ENCODE peak calls at places on chromosomes 3 and 15, in five cellular contexts. T, D, N, J and E are unnamed samples.

GRCh38 chr3:43873723-43874122 is 183.0 kb downstream of the ABHD5 start:
- DNase-seq in T (no peak), D (no peak), N (no peak), J (no peak), E (no peak)

GRCh38 chr15:56698268-56698667 is 35.0 kb downstream of the ZNF280D start:
- DNase-seq in T (no peak), D (no peak), N (no peak), J (no peak), E (no peak)

GRCh38 chr3:14216257-14217048 is 37.8 kb downstream of the LSM3 start:
- DNase-seq in T (peak; percentile 76), D (no peak), N (no peak), J (no peak), E (peak; percentile 37)

GRCh38 chr15:99966815-99967214 is 233.6 kb upstream of the LYSMD4 start:
- DNase-seq in T (no peak), D (no peak), N (no peak), J (no peak), E (no peak)

GRCh38 chr3:57126244-57126643 is 38.9 kb downstream of the IL17RD start:
- DNase-seq in T (peak; percentile 42), D (no peak), N (no peak), J (no peak), E (no peak)

GRCh38 chr15:72207576-72208085 is 10.0 kb upstream of the GRAMD2A start:
- DNase-seq in T (no peak), D (no peak), N (no peak), J (no peak), E (no peak)

GRCh38 chr15:68781766-68782588 is 38.7 kb downstream of the ANP32A start:
- DNase-seq in T (no peak), D (no peak), N (no peak), J (peak; percentile 83), E (peak; percentile 72)

GRCh38 chr15:57158589-57158988 is 217.7 kb upstream of the CGNL1 start:
- DNase-seq in T (no peak), D (no peak), N (no peak), J (no peak), E (no peak)

GRCh38 chr3:172201136-172201989 is 162.0 kb downstream of the FNDC3B start:
- DNase-seq in T (no peak), D (peak; percentile 73), N (peak; percentile 65), J (peak; percentile 91), E (peak; percentile 89)

GRCh38 chr15:51284871-51285270 is 53.5 kb downstream of the CYP19A1 start:
- DNase-seq in T (no peak), D (no peak), N (no peak), J (no peak), E (no peak)

GRCh38 chr15:38879909-38880471 is 315.4 kb upstream of the RASGRP1 start:
- DNase-seq in T (no peak), D (no peak), N (no peak), J (no peak), E (peak; percentile 28)

GRCh38 chr3:1969269-1969668 is 129.4 kb upstream of the CNTN4 start:
- DNase-seq in T (no peak), D (no peak), N (no peak), J (no peak), E (no peak)

GRCh38 chr3:74651239-74651638 is 36.8 kb upstream of the CNTN3 start:
- DNase-seq in T (no peak), D (no peak), N (peak; percentile 27), J (no peak), E (no peak)

GRCh38 chr15:50183112-50183794 is 1.3 kb downstream of the SLC27A2 start:
- DNase-seq in T (no peak), D (no peak), N (no peak), J (no peak), E (no peak)

GRCh38 chr3:195075199-195075940 is 195.6 kb downstream of the XXYLT1 start:
- DNase-seq in T (no peak), D (no peak), N (no peak), J (peak; percentile 52), E (peak; percentile 8)

GRCh38 chr3:98779936-98780335 is 16.8 kb downstream of the ST3GAL6 start:
- DNase-seq in T (no peak), D (no peak), N (no peak), J (no peak), E (no peak)

GRCh38 chr3:31743690-31744089 is 211.0 kb downstream of the STT3B start:
- DNase-seq in T (no peak), D (no peak), N (no peak), J (no peak), E (no peak)

GRCh38 chr3:49839193-49839809 is 17.1 kb downstream of the TRAIP start:
- DNase-seq in T (peak; percentile 81), D (peak; percentile 81), N (peak; percentile 91), J (peak; percentile 80), E (peak; percentile 86)

GRCh38 chr3:38746641-38747040 is 69.4 kb downstream of the SCN10A start:
- DNase-seq in T (no peak), D (no peak), N (no peak), J (no peak), E (no peak)

GRCh38 chr3:123286308-123287023 is 84.7 kb downstream of the SEC22A start:
- DNase-seq in T (peak; percentile 90), D (no peak), N (peak; percentile 82), J (no peak), E (no peak)

GRCh38 chr3:40387001-40387894 is at the start of gene ENTPD3:
- DNase-seq in T (peak; percentile 66), D (peak; percentile 64), N (peak; percentile 67), J (peak; percentile 74), E (no peak)

GRCh38 chr3:53250881-53251605 is 4.8 kb downstream of the TKT start:
- DNase-seq in T (no peak), D (no peak), N (no peak), J (no peak), E (no peak)

GRCh38 chr3:195095704-195096036 is 175.3 kb downstream of the XXYLT1 start:
- DNase-seq in T (no peak), D (no peak), N (no peak), J (no peak), E (peak; percentile 5)

GRCh38 chr3:48564022-48564421 is 441 bp upstream of the UCN2 start:
- DNase-seq in T (no peak), D (peak; percentile 28), N (no peak), J (no peak), E (no peak)

GRCh38 chr15:33656090-33656670 is 312.1 kb upstream of the CHRM5 start:
- DNase-seq in T (no peak), D (no peak), N (no peak), J (no peak), E (no peak)

GRCh38 chr15:76647612-76648011 is 257.5 kb downstream of the SCAPER start:
- DNase-seq in T (peak; percentile 6), D (no peak), N (no peak), J (no peak), E (no peak)

GRCh38 chr15:31552482-31553099 is 226.0 kb downstream of the KLF13 start:
- DNase-seq in T (no peak), D (no peak), N (no peak), J (no peak), E (no peak)

GRCh38 chr3:141442914-141443313 is 43.9 kb upstream of the RASA2 start:
- DNase-seq in T (no peak), D (no peak), N (no peak), J (no peak), E (no peak)

GRCh38 chr15:98547741-98548166 is 100.6 kb upstream of the IGF1R start:
- DNase-seq in T (peak; percentile 44), D (no peak), N (peak; percentile 15), J (peak; percentile 73), E (no peak)

GRCh38 chr15:98711810-98712209 is 63.5 kb downstream of the IGF1R start:
- DNase-seq in T (no peak), D (no peak), N (no peak), J (no peak), E (no peak)

GRCh38 chr15:58770519-58770856 is 614 bp upstream of the MINDY2 start:
- DNase-seq in T (no peak), D (no peak), N (peak; percentile 64), J (no peak), E (no peak)

GRCh38 chr3:87350367-87351199 is 74.2 kb upstream of the POU1F1 start:
- DNase-seq in T (peak; percentile 68), D (no peak), N (peak; percentile 75), J (no peak), E (no peak)

GRCh38 chr3:126508539-126508938 is 9.0 kb downstream of the UROC1 start:
- DNase-seq in T (no peak), D (no peak), N (no peak), J (peak; percentile 53), E (no peak)

GRCh38 chr3:25021816-25022215 is 406.2 kb upstream of the RARB start:
- DNase-seq in T (no peak), D (no peak), N (peak; percentile 35), J (no peak), E (no peak)

GRCh38 chr15:38440353-38441129 is 13.4 kb upstream of the FAM98B start:
- DNase-seq in T (peak; percentile 58), D (peak; percentile 49), N (peak; percentile 73), J (no peak), E (no peak)

GRCh38 chr3:146161725-146162047 is 702 bp upstream of the PLOD2 start:
- DNase-seq in T (peak; percentile 27), D (peak; percentile 32), N (peak; percentile 59), J (peak; percentile 80), E (peak; percentile 33)
- H3K4me1 ChIP-seq in T (peaks cover 6% of the 10 kb centered on the region), D (peaks cover 65% of the 10 kb centered on the region), N (peaks cover 27% of the 10 kb centered on the region), J (peaks cover 4% of the 10 kb centered on the region), E (peaks cover 80% of the 10 kb centered on the region)

GRCh38 chr3:129233538-129233937 is 15.9 kb upstream of the COPG1 start:
- DNase-seq in T (no peak), D (peak; percentile 31), N (no peak), J (no peak), E (peak; percentile 36)
- H3K27ac ChIP-seq in T (no peak overlapping the region), D (no peak overlapping the region), N (no peak overlapping the region), J (no peak overlapping the region), E (peak overlapping the region; percentile 0)

GRCh38 chr3:62229908-62230307 is 143.4 kb downstream of the FEZF2 start:
- DNase-seq in T (peak; percentile 31), D (no peak), N (no peak), J (no peak), E (no peak)
- TF ChIP-seq CTCF in T (peak; percentile 54), D (no peak), N (peak; percentile 16), J (no peak), E (peak; percentile 46)

GRCh38 chr3:191358929-191359328 is 28.6 kb upstream of the UTS2B start:
- DNase-seq in T (no peak), D (no peak), N (no peak), J (no peak), E (no peak)
- H3K4me1 ChIP-seq in T (peaks cover 17% of the 10 kb centered on the region), D (peaks cover 30% of the 10 kb centered on the region), N (no peaks in the 10 kb centered on the region), J (no peaks in the 10 kb centered on the region), E (peaks cover 72% of the 10 kb centered on the region)